ENCODE peak calls at places on chromosomes 3 and 15, in eight cellular contexts. One of them, this sample, is unnamed.

GRCh38 chr3:58022490-58022889 is 14.3 kb downstream of the FLNB start:
- DNase-seq in stimulated activated CD4-positive, alpha-beta T cell treated with anti-CD3 and anti-CD28 coated beads, Interleukin-2, amount 100 ng/mL, for 48 hours: no peak
- DNase-seq in HCEC 1CT: no peak
- DNase-seq in neural progenitor cell: no peak
- DNase-seq in activated CD4-positive, alpha-beta T cell treated with anti-CD3 and anti-CD28 coated beads, Interleukin-2, amount 10 ng/mL, durations not matched to agents 24 days and 14 days: no peak
- DNase-seq in T-helper 1 cell: no peak
- DNase-seq in CD8-positive, alpha-beta memory T cell: no peak
- DNase-seq in WTC11: no peak
- DNase-seq in this sample: no peak

GRCh38 chr15:39451121-39451698 is 129.7 kb upstream of the THBS1 start:
- DNase-seq in stimulated activated CD4-positive, alpha-beta T cell treated with anti-CD3 and anti-CD28 coated beads, Interleukin-2, amount 100 ng/mL, for 48 hours: no peak
- DNase-seq in HCEC 1CT: no peak
- DNase-seq in neural progenitor cell: no peak
- DNase-seq in activated CD4-positive, alpha-beta T cell treated with anti-CD3 and anti-CD28 coated beads, Interleukin-2, amount 10 ng/mL, durations not matched to agents 24 days and 14 days: no peak
- DNase-seq in T-helper 1 cell: no peak
- DNase-seq in CD8-positive, alpha-beta memory T cell: no peak
- DNase-seq in WTC11: no peak
- DNase-seq in this sample: no peak

GRCh38 chr3:194003128-194004057 is 132.6 kb upstream of the HES1 start:
- DNase-seq in stimulated activated CD4-positive, alpha-beta T cell treated with anti-CD3 and anti-CD28 coated beads, Interleukin-2, amount 100 ng/mL, for 48 hours: peak
- DNase-seq in HCEC 1CT: peak
- DNase-seq in neural progenitor cell: peak
- DNase-seq in activated CD4-positive, alpha-beta T cell treated with anti-CD3 and anti-CD28 coated beads, Interleukin-2, amount 10 ng/mL, durations not matched to agents 24 days and 14 days: peak
- DNase-seq in T-helper 1 cell: no peak
- DNase-seq in CD8-positive, alpha-beta memory T cell: no peak
- DNase-seq in WTC11: peak
- DNase-seq in this sample: no peak

GRCh38 chr3:120348065-120348980 is 831 bp downstream of the LRRC58 start:
- DNase-seq in stimulated activated CD4-positive, alpha-beta T cell treated with anti-CD3 and anti-CD28 coated beads, Interleukin-2, amount 100 ng/mL, for 48 hours: peak
- DNase-seq in HCEC 1CT: peak
- DNase-seq in neural progenitor cell: peak
- DNase-seq in activated CD4-positive, alpha-beta T cell treated with anti-CD3 and anti-CD28 coated beads, Interleukin-2, amount 10 ng/mL, durations not matched to agents 24 days and 14 days: peak
- DNase-seq in T-helper 1 cell: peak
- DNase-seq in CD8-positive, alpha-beta memory T cell: peak
- DNase-seq in WTC11: peak
- DNase-seq in this sample: peak

GRCh38 chr3:122497425-122497824 is 17.3 kb downstream of the KPNA1 start:
- DNase-seq in stimulated activated CD4-positive, alpha-beta T cell treated with anti-CD3 and anti-CD28 coated beads, Interleukin-2, amount 100 ng/mL, for 48 hours: peak
- DNase-seq in HCEC 1CT: peak
- DNase-seq in neural progenitor cell: no peak
- DNase-seq in activated CD4-positive, alpha-beta T cell treated with anti-CD3 and anti-CD28 coated beads, Interleukin-2, amount 10 ng/mL, durations not matched to agents 24 days and 14 days: peak
- DNase-seq in T-helper 1 cell: no peak
- DNase-seq in CD8-positive, alpha-beta memory T cell: no peak
- DNase-seq in WTC11: no peak
- DNase-seq in this sample: peak

GRCh38 chr15:57343526-57343925 is 32.8 kb upstream of the CGNL1 start:
- DNase-seq in stimulated activated CD4-positive, alpha-beta T cell treated with anti-CD3 and anti-CD28 coated beads, Interleukin-2, amount 100 ng/mL, for 48 hours: no peak
- DNase-seq in HCEC 1CT: no peak
- DNase-seq in neural progenitor cell: peak
- DNase-seq in activated CD4-positive, alpha-beta T cell treated with anti-CD3 and anti-CD28 coated beads, Interleukin-2, amount 10 ng/mL, durations not matched to agents 24 days and 14 days: no peak
- DNase-seq in T-helper 1 cell: no peak
- DNase-seq in CD8-positive, alpha-beta memory T cell: no peak
- DNase-seq in WTC11: no peak
- DNase-seq in this sample: no peak

GRCh38 chr3:159852821-159853505 is 135.7 kb upstream of the IL12A start:
- DNase-seq in stimulated activated CD4-positive, alpha-beta T cell treated with anti-CD3 and anti-CD28 coated beads, Interleukin-2, amount 100 ng/mL, for 48 hours: no peak
- DNase-seq in HCEC 1CT: peak
- DNase-seq in neural progenitor cell: peak
- DNase-seq in activated CD4-positive, alpha-beta T cell treated with anti-CD3 and anti-CD28 coated beads, Interleukin-2, amount 10 ng/mL, durations not matched to agents 24 days and 14 days: no peak
- DNase-seq in T-helper 1 cell: no peak
- DNase-seq in CD8-positive, alpha-beta memory T cell: no peak
- DNase-seq in WTC11: peak
- DNase-seq in this sample: no peak

GRCh38 chr15:93716615-93717221 is 514.6 kb upstream of the MCTP2 start:
- DNase-seq in stimulated activated CD4-positive, alpha-beta T cell treated with anti-CD3 and anti-CD28 coated beads, Interleukin-2, amount 100 ng/mL, for 48 hours: no peak
- DNase-seq in HCEC 1CT: no peak
- DNase-seq in neural progenitor cell: no peak
- DNase-seq in activated CD4-positive, alpha-beta T cell treated with anti-CD3 and anti-CD28 coated beads, Interleukin-2, amount 10 ng/mL, durations not matched to agents 24 days and 14 days: no peak
- DNase-seq in T-helper 1 cell: no peak
- DNase-seq in CD8-positive, alpha-beta memory T cell: no peak
- DNase-seq in WTC11: no peak
- DNase-seq in this sample: no peak

GRCh38 chr15:40567111-40567510 is 2.0 kb upstream of the RPUSD2 start:
- DNase-seq in stimulated activated CD4-positive, alpha-beta T cell treated with anti-CD3 and anti-CD28 coated beads, Interleukin-2, amount 100 ng/mL, for 48 hours: no peak
- DNase-seq in HCEC 1CT: peak
- DNase-seq in neural progenitor cell: peak
- DNase-seq in activated CD4-positive, alpha-beta T cell treated with anti-CD3 and anti-CD28 coated beads, Interleukin-2, amount 10 ng/mL, durations not matched to agents 24 days and 14 days: no peak
- DNase-seq in T-helper 1 cell: no peak
- DNase-seq in CD8-positive, alpha-beta memory T cell: no peak
- DNase-seq in WTC11: peak
- DNase-seq in this sample: no peak

GRCh38 chr3:32684029-32684799 is 774 bp upstream of the CNOT10 start:
- DNase-seq in stimulated activated CD4-positive, alpha-beta T cell treated with anti-CD3 and anti-CD28 coated beads, Interleukin-2, amount 100 ng/mL, for 48 hours: no peak
- DNase-seq in HCEC 1CT: no peak
- DNase-seq in neural progenitor cell: no peak
- DNase-seq in activated CD4-positive, alpha-beta T cell treated with anti-CD3 and anti-CD28 coated beads, Interleukin-2, amount 10 ng/mL, durations not matched to agents 24 days and 14 days: no peak
- DNase-seq in T-helper 1 cell: no peak
- DNase-seq in CD8-positive, alpha-beta memory T cell: no peak
- DNase-seq in WTC11: no peak
- DNase-seq in this sample: no peak

GRCh38 chr15:37098468-37099320 is 1.7 kb downstream of the MEIS2 start:
- DNase-seq in stimulated activated CD4-positive, alpha-beta T cell treated with anti-CD3 and anti-CD28 coated beads, Interleukin-2, amount 100 ng/mL, for 48 hours: no peak
- DNase-seq in HCEC 1CT: peak
- DNase-seq in neural progenitor cell: peak
- DNase-seq in activated CD4-positive, alpha-beta T cell treated with anti-CD3 and anti-CD28 coated beads, Interleukin-2, amount 10 ng/mL, durations not matched to agents 24 days and 14 days: peak
- DNase-seq in T-helper 1 cell: no peak
- DNase-seq in CD8-positive, alpha-beta memory T cell: no peak
- DNase-seq in WTC11: no peak
- DNase-seq in this sample: no peak